ENCODE peak calls at places on chromosomes 1 and 21, in eight cellular contexts. Y is PC-3, D is keratinocyte, J is SJSA1, M is endodermal cell, B is thoracic aorta, V is right cardiac atrium, I is heart right ventricle. X is an unnamed sample.

GRCh38 chr21:34075760-34076159 is 2.4 kb downstream of the MRPS6 start:
- DNase-seq in M (no peak), D (no peak), J (no peak), I (no peak), V (no peak), B (no peak), Y (no peak), X (no peak)

GRCh38 chr1:94846286-94846685 is 26.1 kb downstream of the SLC44A3 start:
- DNase-seq in J (no peak), B (no peak), I (no peak), V (no peak), M (no peak), Y (no peak), D (no peak), X (no peak)

GRCh38 chr1:17207966-17208418 is 3.1 kb downstream of the PADI1 start:
- DNase-seq in J (peak), I (no peak), D (peak), B (no peak), V (no peak), Y (peak), M (peak), X (no peak)

GRCh38 chr1:145871994-145872411 is 13.1 kb upstream of the PIAS3 start:
- DNase-seq in B (no peak), M (peak), D (no peak), I (peak), Y (no peak), J (no peak), V (peak), X (peak)

GRCh38 chr1:151054971-151055547 is 4.4 kb downstream of the CDC42SE1 start:
- DNase-seq in Y (no peak), I (no peak), B (no peak), V (no peak), D (no peak), M (no peak), J (no peak), X (no peak)

GRCh38 chr1:198780376-198780775 is 141.5 kb downstream of the PTPRC start:
- DNase-seq in Y (peak), J (peak), D (no peak), B (no peak), M (no peak), I (no peak), V (no peak), X (no peak)

GRCh38 chr1:241612533-241613505 is 27.4 kb downstream of the CHML start:
- DNase-seq in Y (peak), B (no peak), I (no peak), V (no peak), J (peak), D (no peak), M (no peak), X (no peak)

GRCh38 chr1:13819637-13820036 is 119.6 kb downstream of the PRDM2 start:
- DNase-seq in B (no peak), V (no peak), J (no peak), I (no peak), D (no peak), M (no peak), Y (no peak), X (no peak)

GRCh38 chr1:114219247-114219872 is 65.7 kb upstream of the SYT6 start:
- DNase-seq in B (no peak), M (peak), V (no peak), J (no peak), D (no peak), I (no peak), Y (peak), X (no peak)

GRCh38 chr1:6105218-6105679 is 59.6 kb downstream of the KCNAB2 start:
- DNase-seq in V (peak), M (no peak), J (no peak), D (no peak), B (no peak), Y (peak), I (peak), X (no peak)

GRCh38 chr1:231508941-231509340 is 19.5 kb upstream of the TSNAX start:
- DNase-seq in B (no peak), I (no peak), J (no peak), V (no peak), Y (no peak), D (no peak), M (peak), X (no peak)

GRCh38 chr1:209883341-209883971 is 54.6 kb upstream of the SYT14 start:
- DNase-seq in I (no peak), J (peak), Y (peak), D (no peak), B (no peak), V (no peak), M (no peak), X (no peak)

GRCh38 chr1:3034162-3034561 is 12.9 kb downstream of the ACTRT2 start:
- DNase-seq in V (no peak), I (no peak), Y (no peak), D (no peak), B (no peak), M (peak), J (no peak), X (peak)

GRCh38 chr1:12031039-12031980 is 12.0 kb downstream of the MIIP start:
- DNase-seq in M (peak), D (no peak), J (peak), B (no peak), I (peak), Y (peak), V (peak), X (no peak)

GRCh38 chr1:66527688-66528087 is 6.3 kb upstream of the SGIP1 start:
- DNase-seq in V (no peak), Y (no peak), M (no peak), B (no peak), J (no peak), I (no peak), D (no peak), X (no peak)

DNA sequence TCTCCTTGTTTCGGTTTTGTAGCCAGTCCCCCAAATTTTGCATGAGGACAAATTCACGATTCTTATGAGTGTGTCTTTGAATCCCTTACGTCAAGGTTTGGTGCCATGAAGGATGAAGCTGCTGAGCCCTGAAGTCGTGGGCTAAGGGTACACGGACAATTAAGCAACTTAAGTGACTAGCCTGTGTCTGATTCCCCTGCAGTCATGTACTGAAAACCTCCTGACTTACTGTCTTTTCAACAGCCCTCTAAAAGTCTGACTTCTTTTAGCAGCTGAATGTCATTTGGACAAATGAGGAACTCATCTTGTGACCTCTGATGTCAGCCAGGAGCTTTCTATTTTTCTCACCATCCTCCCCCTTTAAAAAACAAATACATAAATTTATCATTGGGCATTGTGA is 27.1 kb upstream of the C1orf105 start:
- DNase-seq in D (no peak), B (no peak), J (no peak), M (no peak), V (no peak), Y (no peak), I (no peak), X (no peak)
- H3K4me3 ChIP-seq in D (no peak), B (no peak), J (no peak), M (no peak), V (no peak), Y (no peak), I (no peak), X (no peak)

DNA sequence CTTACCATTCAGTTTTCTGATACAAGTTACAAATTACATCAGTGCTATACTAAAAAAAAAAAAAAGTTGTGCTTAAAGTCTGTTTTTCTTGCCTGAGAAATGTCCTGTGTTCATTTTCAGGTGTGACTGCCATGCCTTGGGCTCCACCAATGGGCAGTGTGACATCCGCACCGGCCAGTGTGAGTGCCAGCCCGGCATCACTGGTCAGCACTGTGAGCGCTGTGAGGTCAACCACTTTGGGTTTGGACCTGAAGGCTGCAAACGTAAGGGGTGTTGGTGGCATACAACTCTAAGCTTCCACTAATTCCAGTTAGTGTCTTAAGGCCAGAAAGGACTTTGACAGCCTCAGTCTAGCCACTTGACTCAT is 60.1 kb upstream of the LAMC2 start:
- DNase-seq in M (no peak), V (no peak), B (no peak), D (no peak), J (no peak), I (no peak), Y (no peak), X (no peak)
- H3K27ac ChIP-seq in M (no peak), V (peak), B (no peak), D (no peak), J (peak), I (no peak), Y (no peak), X (no peak)

GRCh38 chr1:26413031-26413430 is 2.4 kb downstream of the LIN28A start:
- DNase-seq in B (no peak), J (no peak), V (no peak), I (no peak), D (no peak), Y (no peak), M (no peak), X (peak)

GRCh38 chr1:26412180-26412840 is 1.7 kb downstream of the LIN28A start:
- DNase-seq in J (no peak), I (no peak), D (no peak), B (no peak), V (no peak), Y (no peak), M (peak), X (no peak)

GRCh38 chr1:26411624-26412074 is 1.0 kb downstream of the LIN28A start:
- DNase-seq in V (no peak), I (no peak), J (no peak), B (no peak), M (peak), Y (no peak), D (no peak), X (no peak)

GRCh38 chr1:26409191-26409751 is 1.3 kb upstream of the LIN28A start:
- DNase-seq in M (peak), J (no peak), V (no peak), Y (no peak), D (no peak), B (no peak), I (no peak), X (no peak)

GRCh38 chr1:26410706-26411623 is at the start of gene LIN28A:
- DNase-seq in D (no peak), B (no peak), J (no peak), M (peak), V (no peak), I (no peak), Y (no peak), X (peak)
- H3K4me3 ChIP-seq in D (no peak), B (no peak), J (no peak), M (peak), V (no peak), I (no peak), Y (no peak), X (no peak)

DNA sequence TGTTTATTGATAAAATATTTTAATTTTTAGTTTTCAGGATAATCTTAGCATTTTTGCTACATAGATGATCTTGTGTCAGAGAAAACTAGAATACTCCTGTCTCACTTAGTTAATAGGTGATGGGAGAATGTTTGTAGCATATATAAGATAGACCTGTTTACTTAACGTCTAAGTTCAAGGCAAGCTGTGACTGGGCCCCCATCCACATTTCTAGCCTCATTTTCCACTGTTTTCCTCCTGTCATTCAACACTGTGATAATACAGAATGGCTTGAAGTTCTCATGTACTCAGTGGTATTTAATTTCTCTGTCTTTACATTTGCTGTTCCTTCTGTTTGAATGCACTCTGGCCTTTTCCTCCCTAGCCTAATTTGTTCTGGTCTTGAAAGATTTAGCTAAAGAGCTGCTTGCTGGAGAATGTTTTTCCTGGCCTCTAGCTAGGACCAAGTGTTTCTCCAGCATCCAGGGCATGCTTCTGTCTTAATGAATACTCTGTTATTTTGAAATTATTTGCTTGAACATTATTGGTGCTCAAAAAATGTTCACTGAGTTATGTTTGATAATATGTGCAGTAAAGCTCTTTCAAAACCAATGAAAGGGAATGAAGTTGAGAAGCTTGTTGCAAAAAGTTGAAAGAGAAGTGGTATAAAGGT is 37.3 kb downstream of the USP25 start:
- DNase-seq in M (no peak), Y (no peak), B (no peak), V (no peak), J (no peak), D (no peak), I (no peak), X (no peak)
- H3K27ac ChIP-seq in M (no peak), Y (no peak), B (no peak), V (no peak), J (no peak), D (no peak), I (no peak), X (peak)

DNA sequence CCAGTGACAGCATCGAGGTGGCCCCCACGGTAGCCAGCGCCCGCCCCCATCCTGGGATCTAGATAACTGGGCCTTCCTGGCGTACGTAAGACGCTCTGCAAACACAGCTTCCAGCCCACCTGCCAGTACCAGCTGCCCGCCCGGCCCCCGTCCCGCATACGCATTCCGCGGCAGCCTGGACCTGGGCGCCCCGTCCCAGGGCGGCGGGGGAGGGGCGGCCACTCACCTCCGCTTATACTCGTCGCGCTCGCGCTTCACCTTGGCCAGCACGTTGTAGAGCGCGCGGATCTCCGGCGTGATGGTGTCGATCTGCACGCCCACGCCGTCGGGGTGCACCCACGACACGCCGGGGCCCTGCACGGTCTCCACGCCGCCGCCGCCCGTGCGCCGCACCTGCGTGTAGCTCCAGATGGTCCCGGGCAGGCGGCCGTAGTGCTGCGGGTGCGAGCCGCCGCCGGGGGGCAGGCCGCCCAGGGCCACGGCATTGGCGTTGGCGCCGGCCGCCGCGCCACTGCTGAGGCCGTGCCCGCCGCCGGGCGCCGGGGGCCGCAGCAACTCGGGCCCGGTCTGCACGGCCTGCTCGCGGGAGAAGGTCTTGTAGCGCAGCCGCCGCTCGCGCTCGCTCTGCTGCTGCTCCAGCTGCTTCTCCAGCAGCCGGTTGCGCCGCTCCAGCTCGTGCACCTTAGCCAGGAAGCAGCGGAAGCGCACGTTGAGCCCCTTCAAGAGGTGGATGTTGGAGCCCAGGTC is 861 bp downstream of the IFFO2 start:
- DNase-seq in I (peak), M (peak), B (no peak), V (peak), J (peak), D (no peak), Y (peak), X (no peak)
- H3K4me3 ChIP-seq in I (peak), M (peak), B (peak), V (peak), J (peak), D (peak), Y (peak), X (peak)

GRCh38 chr1:184567016-184567415 is 180.2 kb downstream of the C1orf21 start:
- DNase-seq in I (no peak), D (no peak), J (no peak), Y (no peak), M (no peak), V (no peak), B (no peak), X (no peak)
- H3K27ac ChIP-seq in I (no peak), D (no peak), J (no peak), Y (no peak), M (no peak), V (no peak), B (no peak), X (no peak)